ENCODE peak calls at places on chromosomes 2 and 18, in seven cellular contexts. O is activated CD8-positive, alpha-beta memory T cell treated with anti-CD3 and anti-CD28 coated beads for 24 hours; X is SHP77; L is Right ventricle myocardium superior; T is B cell; B is naive thymus-derived CD8-positive, alpha-beta T cell; R is RWPE1. H is an unnamed sample.

GRCh38 chr18:12639990-12640880 is 17.7 kb downstream of the SPIRE1 start:
- DNase-seq in O (no peak), X (peak), L (no peak), T (no peak), B (no peak), R (no peak), H (no peak)

GRCh38 chr2:47172156-47172921 is 17.2 kb upstream of the STPG4 start:
- DNase-seq in O (no peak), X (no peak), L (no peak), T (no peak), B (no peak), R (no peak), H (no peak)

GRCh38 chr2:40797115-40797514 is 345.2 kb upstream of the SLC8A1 start:
- DNase-seq in O (no peak), X (no peak), L (no peak), T (no peak), B (no peak), R (peak), H (no peak)

GRCh38 chr2:163155279-163155883 is 316.8 kb upstream of the KCNH7 start:
- DNase-seq in O (no peak), X (peak), L (no peak), T (no peak), B (no peak), R (peak), H (peak)

GRCh38 chr18:55387139-55387984 is 200.6 kb downstream of the TCF4 start:
- DNase-seq in O (no peak), X (no peak), L (no peak), T (no peak), B (no peak), R (no peak), H (no peak)

GRCh38 chr2:12127639-12128038 is 381.2 kb downstream of the LPIN1 start:
- DNase-seq in O (no peak), X (no peak), L (no peak), T (no peak), B (peak), R (no peak), H (no peak)

GRCh38 chr18:49910986-49911385 is 97.7 kb upstream of the ACAA2 start:
- DNase-seq in O (no peak), X (no peak), L (no peak), T (no peak), B (no peak), R (no peak), H (no peak)

GRCh38 chr18:42445359-42445758 is 490.3 kb downstream of the PIK3C3 start:
- DNase-seq in O (no peak), X (no peak), L (no peak), T (no peak), B (no peak), R (no peak), H (no peak)

H was measured in GM13977.